ENCODE peak calls at places on chromosomes 7 and 10, in six cellular contexts. Q, W, J, M, Z and B are unnamed samples.

GRCh38 chr7:108415821-108416536 is 40.3 kb downstream of the NRCAM start:
- DNase-seq in Q (no peak), W (no peak), J (peak; percentile 80), M (peak; percentile 83), Z (no peak), B (peak; percentile 43)

GRCh38 chr7:142352543-142352942 is 94.7 kb upstream of the PRSS58 start:
- DNase-seq in Q (no peak), W (no peak), J (no peak), M (no peak), Z (no peak), B (no peak)

GRCh38 chr10:44990965-44991364 is 9.8 kb upstream of the ZNF22 start:
- DNase-seq in Q (peak; percentile 20), W (peak; percentile 68), J (no peak), M (no peak), Z (no peak), B (no peak)

GRCh38 chr7:154644366-154644765 is 358.6 kb downstream of the PAXIP1 start:
- DNase-seq in Q (no peak), W (no peak), J (no peak), M (no peak), Z (no peak), B (no peak)

GRCh38 chr7:9672518-9672917 is 1239.1 kb downstream of the NXPH1 start:
- DNase-seq in Q (no peak), W (no peak), J (no peak), M (no peak), Z (no peak), B (no peak)

GRCh38 chr7:81857385-81857784 is 87.5 kb upstream of the HGF start:
- DNase-seq in Q (no peak), W (no peak), J (peak; percentile 3), M (peak; percentile 26), Z (no peak), B (no peak)

GRCh38 chr7:24905996-24906770 is 73.8 kb downstream of the OSBPL3 start:
- DNase-seq in Q (no peak), W (no peak), J (no peak), M (peak; percentile 59), Z (no peak), B (peak; percentile 49)

GRCh38 chr10:52128056-52128683 is 185.9 kb upstream of the DKK1 start:
- DNase-seq in Q (peak; percentile 32), W (no peak), J (no peak), M (peak; percentile 3), Z (no peak), B (no peak)

GRCh38 chr10:3801558-3802192 is 16.7 kb upstream of the KLF6 start:
- DNase-seq in Q (no peak), W (no peak), J (no peak), M (no peak), Z (no peak), B (no peak)

GRCh38 chr10:29828440-29828894 is 193.7 kb upstream of the SVIL start:
- DNase-seq in Q (no peak), W (no peak), J (no peak), M (peak; percentile 20), Z (no peak), B (peak; percentile 50)

GRCh38 chr10:116039604-116040003 is 233.4 kb downstream of the GFRA1 start:
- DNase-seq in Q (no peak), W (no peak), J (no peak), M (no peak), Z (no peak), B (no peak)

GRCh38 chr10:640673-641045 is 48.8 kb downstream of the DIP2C start:
- DNase-seq in Q (no peak), W (no peak), J (no peak), M (no peak), Z (no peak), B (no peak)

GRCh38 chr7:65339257-65339656 is 34.4 kb upstream of the ZNF92 start:
- DNase-seq in Q (no peak), W (no peak), J (no peak), M (no peak), Z (no peak), B (no peak)

GRCh38 chr10:124522903-124523260 is 61.3 kb downstream of the LHPP start:
- DNase-seq in Q (no peak), W (peak; percentile 76), J (peak; percentile 33), M (no peak), Z (no peak), B (no peak)

GRCh38 chr10:535953-536352 is 153.5 kb downstream of the DIP2C start:
- DNase-seq in Q (no peak), W (peak; percentile 54), J (no peak), M (no peak), Z (no peak), B (no peak)

GRCh38 chr7:30679664-30680063 is 2.6 kb downstream of the CRHR2 start:
- DNase-seq in Q (no peak), W (no peak), J (no peak), M (no peak), Z (no peak), B (no peak)

GRCh38 chr7:67423058-67423457 is 426.4 kb downstream of the TYW1 start:
- DNase-seq in Q (no peak), W (no peak), J (no peak), M (peak; percentile 5), Z (peak; percentile 2), B (no peak)

GRCh38 chr10:30818854-30819253 is 189.3 kb upstream of the LYZL2 start:
- DNase-seq in Q (no peak), W (no peak), J (no peak), M (no peak), Z (no peak), B (no peak)

DNA sequence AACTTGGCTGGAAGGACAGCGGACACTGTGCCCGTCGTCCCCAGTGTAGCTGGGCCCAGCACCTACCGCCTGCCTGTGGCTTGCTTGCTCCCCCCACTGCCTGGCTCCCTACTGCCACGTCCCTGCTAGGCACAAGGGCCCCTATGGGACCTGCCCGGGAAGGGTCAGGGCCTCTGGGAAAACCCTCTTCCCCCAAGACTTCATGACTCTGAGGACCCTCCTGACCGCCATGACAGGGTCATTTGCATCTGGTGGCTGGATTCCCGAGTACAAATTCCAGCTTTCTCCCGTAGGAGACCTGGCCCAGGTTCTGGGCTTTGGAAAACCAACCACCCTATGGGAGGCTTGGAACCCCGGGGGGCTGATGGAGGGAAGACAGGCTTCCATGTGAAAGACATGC is 1.4 kb upstream of the MMD2 start:
- DNase-seq in Q (no peak), W (peak; percentile 44), J (no peak), M (no peak), Z (no peak), B (no peak)
- TF ChIP-seq CTCF in Q (no peak), W (no peak), J (no peak), M (peak; percentile 12), Z (peak; percentile 25), B (no peak)

DNA sequence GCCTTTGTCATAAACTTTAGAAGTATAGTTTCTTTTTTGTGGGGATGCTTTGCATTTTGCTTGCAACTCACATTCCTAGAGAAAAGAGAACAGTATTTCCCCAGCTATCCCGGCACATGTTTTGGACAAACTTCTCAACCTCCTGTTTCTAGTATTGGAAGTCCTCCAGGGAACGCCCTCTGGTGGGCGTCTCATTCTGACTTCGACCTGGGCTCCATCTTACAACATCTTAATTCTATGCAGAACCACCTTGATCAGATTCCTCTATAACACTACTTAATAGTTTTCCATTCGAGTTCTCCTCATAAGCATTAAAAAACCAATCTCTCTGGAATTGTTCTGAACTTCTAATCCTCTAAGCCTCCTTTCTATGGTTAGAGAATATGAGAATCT is 139.5 kb upstream of the FZD8 start:
- DNase-seq in Q (peak; percentile 57), W (no peak), J (peak; percentile 28), M (peak; percentile 34), Z (no peak), B (peak; percentile 30)
- TF ChIP-seq CTCF in Q (peak; percentile 73), W (peak; percentile 56), J (no peak), M (peak; percentile 45), Z (peak; percentile 24), B (no peak)

GRCh38 chr10:101218423-101219136 is 10.7 kb downstream of the LBX1 start:
- DNase-seq in Q (no peak), W (no peak), J (no peak), M (no peak), Z (no peak), B (no peak)

GRCh38 chr10:101219137-101219945 is 9.9 kb downstream of the LBX1 start:
- DNase-seq in Q (no peak), W (no peak), J (no peak), M (no peak), Z (no peak), B (no peak)

GRCh38 chr10:101216631-101217425 is 12.4 kb downstream of the LBX1 start:
- DNase-seq in Q (no peak), W (no peak), J (no peak), M (no peak), Z (no peak), B (no peak)

GRCh38 chr10:101216207-101216607 is 13.1 kb downstream of the LBX1 start:
- DNase-seq in Q (no peak), W (no peak), J (no peak), M (no peak), Z (no peak), B (no peak)

DNA sequence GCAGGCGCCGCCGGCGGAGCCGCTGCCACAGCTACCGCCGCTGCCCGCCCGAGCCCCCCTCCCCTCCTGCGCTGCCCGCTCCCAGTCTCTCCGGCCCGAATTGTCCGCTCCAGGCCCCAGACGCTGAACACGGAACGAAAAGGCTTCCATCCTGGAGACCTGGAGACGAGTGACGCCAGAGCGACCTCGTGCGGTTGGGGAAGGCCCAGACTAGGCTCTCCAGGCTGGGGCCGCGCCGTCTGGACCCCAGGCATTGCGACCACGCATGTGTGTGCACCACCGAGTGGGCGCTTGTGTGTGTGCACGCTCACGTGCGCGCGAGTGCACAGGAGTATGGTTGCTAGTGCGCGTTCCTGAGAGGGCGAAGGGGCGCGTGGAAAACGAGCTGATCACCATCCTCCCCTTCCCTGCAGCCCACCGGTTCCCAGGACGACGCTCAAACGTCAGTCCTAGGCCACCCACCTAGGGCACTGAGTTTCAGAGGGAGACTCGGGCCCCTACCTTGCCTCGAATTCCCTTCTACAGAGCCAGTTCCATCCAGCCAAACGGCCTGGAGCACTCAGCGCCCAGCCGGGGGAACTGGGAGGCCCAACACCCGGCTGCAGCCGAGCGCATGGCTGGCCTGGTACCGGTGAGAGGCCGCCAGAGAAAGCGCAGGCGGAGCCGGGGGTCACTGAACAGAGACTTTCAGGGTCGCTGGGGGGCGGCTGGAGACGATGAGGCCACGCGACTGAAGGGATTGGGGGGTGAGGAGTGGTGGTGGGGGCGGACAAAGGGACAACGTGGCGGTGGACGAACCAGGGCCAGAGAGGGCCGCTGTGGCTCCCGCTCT is 11.6 kb downstream of the LBX1 start:
- DNase-seq in Q (peak; percentile 88), W (no peak), J (peak; percentile 72), M (peak; percentile 41), Z (no peak), B (no peak)
- TF ChIP-seq CTCF in Q (peak; percentile 67), W (peak; percentile 75), J (peak; percentile 60), M (peak; percentile 25), Z (peak; percentile 39), B (no peak)

GRCh38 chr7:47483604-47484273 is 98.2 kb downstream of the TNS3 start:
- DNase-seq in Q (no peak), W (no peak), J (no peak), M (peak; percentile 48), Z (no peak), B (no peak)
- TF ChIP-seq CTCF in Q (peak; percentile 53), W (peak; percentile 59), J (peak; percentile 18), M (peak; percentile 41), Z (peak; percentile 29), B (peak; percentile 8)